ENCODE peak calls at places on chromosomes 1 and 21, in nine cellular contexts. U is body of pancreas; T is upper lobe of left lung; Z is sigmoid colon; L is tibial nerve; I is PC-9; W is AG04450; P is CD8-positive, alpha-beta memory T cell; H is CD8-positive, alpha-beta T cell. R is an unnamed sample.

GRCh38 chr1:87149166-87150065 is 179.3 kb upstream of the LMO4 start:
- DNase-seq in U (no peak), T (no peak), Z (no peak), L (no peak), I (peak), W (peak), P (no peak), H (no peak), R (no peak)

GRCh38 chr1:178161516-178161915 is 67.6 kb downstream of the RASAL2 start:
- DNase-seq in U (no peak), T (no peak), Z (no peak), L (no peak), I (no peak), W (no peak), P (no peak), H (no peak), R (no peak)

GRCh38 chr1:26237230-26237966 is 3.4 kb downstream of the CEP85 start:
- DNase-seq in U (no peak), T (no peak), Z (no peak), L (no peak), I (peak), W (no peak), P (no peak), H (no peak), R (no peak)

GRCh38 chr1:204927673-204928641 is 57.3 kb downstream of the NFASC start:
- DNase-seq in U (no peak), T (no peak), Z (peak), L (no peak), I (no peak), W (no peak), P (no peak), H (no peak), R (no peak)

GRCh38 chr1:67624680-67625079 is 60.3 kb upstream of the GADD45A start:
- DNase-seq in U (no peak), T (no peak), Z (no peak), L (no peak), I (no peak), W (no peak), P (no peak), H (no peak), R (no peak)

GRCh38 chr1:88773540-88774150 is 89.6 kb downstream of the PKN2 start:
- DNase-seq in U (no peak), T (no peak), Z (no peak), L (no peak), I (peak), W (peak), P (no peak), H (no peak), R (peak)

GRCh38 chr1:85445906-85446305 is 19.1 kb downstream of the DDAH1 start:
- DNase-seq in U (no peak), T (no peak), Z (no peak), L (no peak), I (no peak), W (no peak), P (no peak), H (no peak), R (peak)

GRCh38 chr1:76137746-76138145 is 63.2 kb downstream of the ST6GALNAC3 start:
- DNase-seq in U (no peak), T (no peak), Z (no peak), L (no peak), I (no peak), W (no peak), P (no peak), H (no peak), R (no peak)

GRCh38 chr1:52152572-52152971 is 10.7 kb downstream of the ZFYVE9 start:
- DNase-seq in U (no peak), T (no peak), Z (no peak), L (no peak), I (no peak), W (no peak), P (no peak), H (no peak), R (no peak)

GRCh38 chr1:231665046-231665445 is 38.5 kb downstream of the DISC1 start:
- DNase-seq in U (no peak), T (no peak), Z (no peak), L (no peak), I (no peak), W (no peak), P (no peak), H (no peak), R (no peak)

GRCh38 chr1:26721669-26722355 is 26.0 kb downstream of the ARID1A start:
- DNase-seq in U (no peak), T (no peak), Z (no peak), L (no peak), I (no peak), W (no peak), P (peak), H (no peak), R (no peak)

GRCh38 chr1:164754088-164754600 is 195.2 kb downstream of the PBX1 start:
- DNase-seq in U (peak), T (no peak), Z (peak), L (no peak), I (no peak), W (no peak), P (no peak), H (no peak), R (no peak)

GRCh38 chr1:53319296-53320101 is 8.4 kb downstream of the LRP8 start:
- DNase-seq in U (no peak), T (no peak), Z (no peak), L (no peak), I (no peak), W (no peak), P (no peak), H (no peak), R (no peak)

GRCh38 chr1:233281711-233282581 is 13.6 kb downstream of the PCNX2 start:
- DNase-seq in U (no peak), T (no peak), Z (no peak), L (no peak), I (no peak), W (no peak), P (peak), H (no peak), R (no peak)

GRCh38 chr1:193558491-193559028 is 372.1 kb upstream of the B3GALT2 start:
- DNase-seq in U (no peak), T (no peak), Z (no peak), L (no peak), I (no peak), W (peak), P (no peak), H (no peak), R (peak)

GRCh38 chr21:43890042-43890441 is 25.0 kb downstream of the AGPAT3 start:
- DNase-seq in U (no peak), T (no peak), Z (peak), L (no peak), I (no peak), W (no peak), P (no peak), H (no peak), R (no peak)

GRCh38 chr1:33140153-33141149 is 41.4 kb downstream of the TRIM62 start:
- DNase-seq in U (no peak), T (no peak), Z (no peak), L (no peak), I (no peak), W (no peak), P (no peak), H (no peak), R (no peak)

GRCh38 chr1:245503548-245503947 is 348.8 kb downstream of the KIF26B start:
- DNase-seq in U (no peak), T (no peak), Z (no peak), L (no peak), I (no peak), W (no peak), P (no peak), H (no peak), R (no peak)

GRCh38 chr1:87588445-87588844 is 259.8 kb downstream of the LMO4 start:
- DNase-seq in U (no peak), T (no peak), Z (no peak), L (no peak), I (no peak), W (peak), P (no peak), H (no peak), R (no peak)

GRCh38 chr1:112308716-112309115 is 87.3 kb upstream of the CTTNBP2NL start:
- DNase-seq in U (no peak), T (no peak), Z (no peak), L (no peak), I (no peak), W (no peak), P (no peak), H (no peak), R (no peak)

GRCh38 chr1:147635342-147635741 is 35.0 kb downstream of the ACP6 start:
- DNase-seq in U (no peak), T (no peak), Z (no peak), L (no peak), I (no peak), W (no peak), P (no peak), H (no peak), R (no peak)

GRCh38 chr21:27743971-27744564 is 777.2 kb upstream of the ADAMTS5 start:
- DNase-seq in U (no peak), T (no peak), Z (no peak), L (no peak), I (no peak), W (no peak), P (no peak), H (no peak), R (no peak)

GRCh38 chr1:112923956-112924349 is 32.0 kb downstream of the SLC16A1 start:
- DNase-seq in U (no peak), T (peak), Z (no peak), L (no peak), I (no peak), W (no peak), P (no peak), H (no peak), R (no peak)

GRCh38 chr1:5996641-5997270 is 4.5 kb upstream of the NPHP4 start:
- DNase-seq in U (no peak), T (no peak), Z (no peak), L (no peak), I (no peak), W (no peak), P (no peak), H (no peak), R (no peak)

GRCh38 chr1:169729991-169730390 is 3.9 kb downstream of the SELE start:
- DNase-seq in U (no peak), T (no peak), Z (no peak), L (no peak), I (no peak), W (no peak), P (no peak), H (no peak), R (no peak)

GRCh38 chr1:169726851-169727250 is 7.0 kb downstream of the SELE start:
- DNase-seq in U (no peak), T (no peak), Z (no peak), L (no peak), I (no peak), W (no peak), P (no peak), H (no peak), R (no peak)

GRCh38 chr1:169725930-169726329 is 7.9 kb downstream of the SELE start:
- DNase-seq in U (no peak), T (no peak), Z (no peak), L (no peak), I (no peak), W (no peak), P (no peak), H (no peak), R (no peak)

GRCh38 chr1:169724168-169724567 is 9.7 kb downstream of the SELE start:
- DNase-seq in U (no peak), T (no peak), Z (no peak), L (no peak), I (no peak), W (no peak), P (no peak), H (no peak), R (no peak)

DNA sequence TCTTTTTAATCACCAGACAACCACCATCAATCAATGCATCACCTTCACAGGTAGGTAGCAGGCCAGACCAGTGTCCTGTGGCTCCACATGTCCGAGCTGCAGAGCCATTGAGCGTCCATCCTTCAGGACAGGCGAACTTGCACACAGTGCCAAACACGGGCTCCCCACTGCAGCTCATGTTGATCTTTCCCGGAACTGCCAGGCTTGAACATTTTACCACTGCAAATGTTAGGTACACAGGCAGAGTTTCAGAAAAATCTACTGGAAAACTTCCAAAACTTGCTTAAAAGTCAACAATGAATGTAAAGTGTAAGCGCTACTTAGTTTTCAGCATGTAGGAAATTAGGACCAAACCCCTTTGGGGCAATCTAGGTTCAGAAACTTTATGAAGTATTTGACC is 6.6 kb downstream of the SELE start:
- DNase-seq in U (no peak), T (no peak), Z (no peak), L (no peak), I (no peak), W (no peak), P (no peak), H (no peak), R (no peak)
- H3K27ac ChIP-seq in U (no peak), T (no peak), Z (no peak), L (no peak), I (no peak), W (no peak), P (no peak), H (no peak), R (no peak)

GRCh38 chr1:1835546-1835945 is 55.3 kb downstream of the GNB1 start:
- DNase-seq in U (no peak), T (no peak), Z (no peak), L (no peak), I (no peak), W (no peak), P (no peak), H (no peak), R (peak)

GRCh38 chr1:1836119-1836518 is 54.8 kb downstream of the GNB1 start:
- DNase-seq in U (no peak), T (no peak), Z (no peak), L (no peak), I (no peak), W (no peak), P (no peak), H (no peak), R (no peak)

GRCh38 chr1:1842360-1843146 is 48.3 kb downstream of the GNB1 start:
- DNase-seq in U (no peak), T (no peak), Z (peak), L (no peak), I (no peak), W (no peak), P (no peak), H (no peak), R (no peak)

GRCh38 chr1:1841575-1841991 is 49.3 kb downstream of the GNB1 start:
- DNase-seq in U (no peak), T (no peak), Z (no peak), L (no peak), I (no peak), W (no peak), P (no peak), H (no peak), R (no peak)

DNA sequence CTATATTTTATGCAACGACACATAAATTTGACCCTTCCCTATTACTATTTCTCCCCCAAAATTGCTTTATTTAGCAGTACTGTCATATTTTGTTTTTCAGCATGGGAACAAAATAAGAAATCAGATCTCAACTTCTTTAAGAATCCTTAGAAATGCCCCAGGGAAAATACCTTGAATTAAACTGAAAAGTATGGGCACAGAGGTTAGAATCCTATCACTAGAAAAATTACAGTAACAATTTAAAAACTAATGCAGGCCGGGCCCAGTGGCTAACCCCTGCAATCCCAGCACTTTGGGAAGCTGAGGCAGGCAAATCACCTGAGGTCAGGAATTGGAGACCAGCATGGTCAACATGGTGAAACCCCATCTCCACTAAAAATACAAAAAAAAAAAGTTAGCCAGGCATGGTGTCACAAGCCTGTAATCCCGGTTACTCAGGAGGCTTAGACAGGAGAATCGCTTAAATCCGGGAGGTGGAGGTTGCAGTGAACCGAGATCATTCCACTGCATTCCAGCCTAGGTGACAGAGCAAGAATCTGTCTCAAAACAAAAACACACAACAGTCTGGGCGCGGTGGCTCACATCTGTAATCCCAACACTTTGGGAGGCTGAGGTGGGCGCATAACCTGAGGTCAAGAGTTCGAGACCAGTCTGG is 51.4 kb downstream of the GNB1 start:
- DNase-seq in U (no peak), T (no peak), Z (peak), L (no peak), I (no peak), W (no peak), P (no peak), H (no peak), R (no peak)
- H3K27ac ChIP-seq in U (no peak), T (no peak), Z (no peak), L (no peak), I (no peak), W (no peak), P (no peak), H (no peak), R (peak)

DNA sequence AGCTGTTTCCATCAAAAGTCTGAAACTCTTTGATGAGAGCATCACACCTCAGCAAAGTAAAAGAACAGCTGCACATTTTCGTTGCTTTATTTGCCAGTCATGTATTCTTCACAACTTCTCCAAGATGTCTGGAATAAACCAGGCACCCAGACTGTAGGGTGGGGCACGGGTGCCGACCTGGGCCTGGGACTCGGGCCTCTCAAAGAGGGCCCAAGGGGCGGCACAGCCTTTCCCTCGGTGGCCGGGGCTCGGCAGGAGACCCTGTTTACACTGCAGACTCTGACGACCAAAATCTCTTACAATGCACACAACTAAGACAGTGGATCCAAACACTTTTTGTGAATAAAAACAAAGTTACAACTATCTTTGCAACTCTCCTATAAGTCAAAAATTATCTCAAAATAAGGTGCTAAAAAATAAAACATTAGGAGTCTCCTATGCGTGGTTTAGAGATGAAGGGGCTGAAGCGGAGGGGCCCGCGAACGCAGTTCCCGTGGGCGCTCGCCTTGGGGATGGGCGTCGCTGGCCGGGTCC is 696 bp downstream of the LSS start:
- DNase-seq in U (no peak), T (peak), Z (peak), L (no peak), I (no peak), W (no peak), P (peak), H (no peak), R (no peak)
- H3K27ac ChIP-seq in U (peak), T (peak), Z (peak), L (peak), I (no peak), W (peak), P (peak), H (peak), R (peak)

GRCh38 chr1:116465477-116465844 is 92.4 kb downstream of the ATP1A1 start:
- DNase-seq in U (no peak), T (no peak), Z (no peak), L (no peak), I (no peak), W (no peak), P (no peak), H (no peak), R (no peak)
- H3K27ac ChIP-seq in U (peak), T (no peak), Z (no peak), L (no peak), I (no peak), W (no peak), P (no peak), H (no peak), R (no peak)

GRCh38 chr1:7333094-7333493 is 438.0 kb upstream of the VAMP3 start:
- DNase-seq in U (no peak), T (no peak), Z (no peak), L (no peak), I (no peak), W (no peak), P (no peak), H (no peak), R (no peak)
- H3K27ac ChIP-seq in U (no peak), T (no peak), Z (no peak), L (no peak), I (no peak), W (no peak), P (no peak), H (no peak), R (no peak)

GRCh38 chr1:171763764-171764163 is 17.7 kb upstream of the METTL13 start:
- DNase-seq in U (no peak), T (no peak), Z (no peak), L (no peak), I (no peak), W (no peak), P (no peak), H (no peak), R (no peak)
- H3K27ac ChIP-seq in U (no peak), T (no peak), Z (no peak), L (no peak), I (no peak), W (no peak), P (no peak), H (no peak), R (no peak)

DNA sequence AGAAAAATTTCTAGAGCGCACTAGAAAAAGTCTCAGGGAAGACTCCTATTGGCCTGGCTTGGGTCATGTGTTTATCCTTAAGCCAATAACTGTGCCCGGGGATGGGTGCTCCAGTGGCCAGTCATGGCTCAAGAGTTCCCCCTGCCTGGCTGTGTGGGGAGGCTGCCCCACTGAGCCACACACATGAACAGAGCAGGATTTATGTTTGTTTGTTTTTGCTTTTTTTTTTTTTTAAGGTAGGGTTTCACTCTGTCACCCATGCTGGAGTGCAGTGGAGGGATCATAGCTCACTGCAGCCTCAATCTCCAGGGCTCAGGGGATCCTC is 21.8 kb downstream of the EDN2 start:
- DNase-seq in U (no peak), T (no peak), Z (no peak), L (no peak), I (no peak), W (no peak), P (no peak), H (no peak), R (no peak)
- H3K27ac ChIP-seq in U (no peak), T (no peak), Z (no peak), L (no peak), I (no peak), W (no peak), P (no peak), H (no peak), R (no peak)

GRCh38 chr1:17531343-17531681 is 8.2 kb upstream of the ARHGEF10L start:
- DNase-seq in U (no peak), T (no peak), Z (no peak), L (no peak), I (no peak), W (no peak), P (no peak), H (no peak), R (no peak)
- H3K27ac ChIP-seq in U (peak), T (no peak), Z (peak), L (peak), I (no peak), W (no peak), P (no peak), H (no peak), R (peak)

R was measured in epithelial cell of prostate.